ENCODE peak calls at places on chromosomes 7 and 10, in seven cellular contexts. R, N, D, Z, F, W and M are unnamed samples.

GRCh38 chr7:90483236-90483635 is 13.8 kb downstream of the PTTG1IP2 start:
- DNase-seq in R (no peak), N (no peak), D (no peak), Z (no peak), F (no peak), W (no peak), M (no peak)

GRCh38 chr7:43248961-43249807 is 136.7 kb downstream of the HECW1 start:
- DNase-seq in R (peak; percentile 12), N (peak; percentile 56), D (no peak), Z (peak; percentile 91), F (no peak), W (peak; percentile 35), M (peak; percentile 86)

GRCh38 chr7:70972693-70973092 is 159.3 kb upstream of the GALNT17 start:
- DNase-seq in R (no peak), N (no peak), D (no peak), Z (no peak), F (no peak), W (no peak), M (no peak)

GRCh38 chr7:40177071-40177470 is 42.3 kb downstream of the SUGCT start:
- DNase-seq in R (no peak), N (no peak), D (no peak), Z (no peak), F (no peak), W (no peak), M (no peak)

GRCh38 chr7:89332026-89332425 is 536.5 kb upstream of the TEX47 start:
- DNase-seq in R (no peak), N (peak; percentile 0), D (no peak), Z (no peak), F (no peak), W (no peak), M (no peak)

GRCh38 chr7:78769551-78770101 is 683.8 kb downstream of the MAGI2 start:
- DNase-seq in R (no peak), N (no peak), D (peak; percentile 5), Z (no peak), F (no peak), W (peak; percentile 46), M (no peak)

GRCh38 chr7:95367606-95368005 is 28.6 kb downstream of the PON3 start:
- DNase-seq in R (no peak), N (no peak), D (no peak), Z (no peak), F (no peak), W (no peak), M (no peak)

GRCh38 chr7:54678763-54679396 is 80.1 kb downstream of the SEC61G start:
- DNase-seq in R (no peak), N (no peak), D (no peak), Z (peak; percentile 37), F (no peak), W (no peak), M (no peak)

GRCh38 chr7:105493928-105494325 is 28.1 kb downstream of the PUS7 start:
- DNase-seq in R (peak; percentile 8), N (peak; percentile 89), D (no peak), Z (peak; percentile 85), F (no peak), W (no peak), M (no peak)

GRCh38 chr7:28509256-28510021 is 97.1 kb downstream of the CREB5 start:
- DNase-seq in R (no peak), N (no peak), D (no peak), Z (peak; percentile 49), F (no peak), W (no peak), M (no peak)

GRCh38 chr10:51629969-51630617 is 69.3 kb downstream of the CSTF2T start:
- DNase-seq in R (no peak), N (no peak), D (no peak), Z (no peak), F (no peak), W (no peak), M (peak; percentile 32)

GRCh38 chr10:404991-405390 is 269.7 kb downstream of the ZMYND11 start:
- DNase-seq in R (no peak), N (no peak), D (no peak), Z (no peak), F (no peak), W (no peak), M (peak; percentile 23)

GRCh38 chr10:44035474-44036197 is 349.3 kb downstream of the CXCL12 start:
- DNase-seq in R (no peak), N (no peak), D (no peak), Z (no peak), F (no peak), W (no peak), M (no peak)

GRCh38 chr7:77444123-77444522 is 28.0 kb upstream of the GSAP start:
- DNase-seq in R (no peak), N (peak; percentile 55), D (no peak), Z (no peak), F (no peak), W (no peak), M (no peak)

GRCh38 chr7:131196808-131197207 is 130.9 kb upstream of the MKLN1 start:
- DNase-seq in R (no peak), N (peak; percentile 39), D (no peak), Z (no peak), F (no peak), W (no peak), M (no peak)

GRCh38 chr7:27144799-27145166 is 1.3 kb upstream of the HOXA5 start:
- DNase-seq in R (no peak), N (no peak), D (no peak), Z (no peak), F (no peak), W (no peak), M (no peak)

GRCh38 chr10:99370993-99371392 is 41.8 kb downstream of the CNNM1 start:
- DNase-seq in R (peak; percentile 48), N (peak; percentile 26), D (peak; percentile 7), Z (no peak), F (no peak), W (no peak), M (no peak)

GRCh38 chr7:146764458-146764857 is 647.9 kb downstream of the CNTNAP2 start:
- DNase-seq in R (peak; percentile 21), N (no peak), D (no peak), Z (no peak), F (no peak), W (no peak), M (no peak)

GRCh38 chr10:78335371-78335690 is 301.7 kb downstream of the RPS24 start:
- DNase-seq in R (no peak), N (no peak), D (no peak), Z (no peak), F (no peak), W (no peak), M (no peak)

GRCh38 chr7:36506820-36507219 is 117.2 kb downstream of the ANLN start:
- DNase-seq in R (no peak), N (no peak), D (no peak), Z (peak; percentile 92), F (no peak), W (no peak), M (no peak)

GRCh38 chr10:89450901-89451300 is 36.5 kb downstream of the IFIT5 start:
- DNase-seq in R (no peak), N (no peak), D (no peak), Z (no peak), F (no peak), W (no peak), M (no peak)

GRCh38 chr10:122878799-122879338 is 512 bp downstream of the FAM24B start:
- DNase-seq in R (peak; percentile 2), N (no peak), D (peak; percentile 11), Z (no peak), F (no peak), W (no peak), M (no peak)

GRCh38 chr10:132788180-132788830 is 2.4 kb upstream of the NKX6-2 start:
- DNase-seq in R (no peak), N (peak; percentile 9), D (no peak), Z (peak; percentile 25), F (no peak), W (no peak), M (no peak)

GRCh38 chr10:87817291-87817872 is 644 bp downstream of the ATAD1 start:
- DNase-seq in R (no peak), N (peak; percentile 7), D (peak; percentile 49), Z (no peak), F (no peak), W (no peak), M (no peak)

GRCh38 chr10:30538086-30538485 is 91.5 kb downstream of the LYZL2 start:
- DNase-seq in R (no peak), N (peak; percentile 17), D (no peak), Z (no peak), F (no peak), W (no peak), M (no peak)

GRCh38 chr7:133484135-133484534 is 231.3 kb downstream of the EXOC4 start:
- DNase-seq in R (no peak), N (peak; percentile 16), D (peak; percentile 4), Z (peak; percentile 72), F (peak; percentile 32), W (peak; percentile 6), M (no peak)

GRCh38 chr7:85167636-85168035 is 19.2 kb downstream of the SEMA3D start:
- DNase-seq in R (no peak), N (no peak), D (no peak), Z (no peak), F (no peak), W (no peak), M (no peak)

GRCh38 chr7:537911-538634 is 18.4 kb upstream of the PDGFA start:
- DNase-seq in R (no peak), N (peak; percentile 75), D (no peak), Z (peak; percentile 99), F (no peak), W (no peak), M (no peak)